ENCODE peak calls at places on chromosomes 4 and X, in six cellular contexts. U, H, A, M, C and R are unnamed samples.

GRCh38 chrX:47145408-47146120 is 543 bp downstream of the RBM10 start:
- DNase-seq in A (peak; percentile 32), M (peak; percentile 74), C (no peak), H (no peak), U (peak; percentile 45), R (no peak)

GRCh38 chr4:168488800-168489404 is 8.0 kb upstream of the PALLD start:
- DNase-seq in A (no peak), H (no peak), C (no peak), U (no peak), M (no peak), R (no peak)

GRCh38 chr4:73917081-73917501 is 47.9 kb downstream of the CXCL1 start:
- DNase-seq in M (no peak), C (no peak), A (no peak), U (no peak), H (peak; percentile 86), R (peak; percentile 94)

GRCh38 chr4:34108456-34108855 is 2135.9 kb downstream of the ARAP2 start:
- DNase-seq in U (no peak), C (no peak), M (no peak), H (no peak), A (no peak), R (no peak)

GRCh38 chrX:139739138-139739537 is 31.2 kb upstream of the MCF2 start:
- DNase-seq in H (no peak), U (no peak), C (no peak), A (no peak), M (no peak), R (peak; percentile 12)

GRCh38 chrX:56068274-56068758 is 163.8 kb upstream of the KLF8 start:
- DNase-seq in C (no peak), A (no peak), H (no peak), M (peak; percentile 82), U (peak; percentile 77), R (no peak)

GRCh38 chr4:4311193-4311592 is 21.1 kb downstream of the ZBTB49 start:
- DNase-seq in A (no peak), C (no peak), U (no peak), H (no peak), M (no peak), R (no peak)

GRCh38 chr4:152352645-152353116 is 183.2 kb downstream of the FBXW7 start:
- DNase-seq in H (peak; percentile 87), U (peak; percentile 54), M (peak; percentile 69), C (peak; percentile 32), A (no peak), R (peak; percentile 91)

GRCh38 chrX:1031521-1032430 is 180.7 kb downstream of the CRLF2 start:
- DNase-seq in C (no peak), H (no peak), A (no peak), M (peak; percentile 66), U (no peak), R (no peak)

GRCh38 chr4:75678965-75679364 is 5.8 kb upstream of the G3BP2 start:
- DNase-seq in A (no peak), H (no peak), U (no peak), M (no peak), C (no peak), R (no peak)

GRCh38 chr4:147247577-147247976 is 233.3 kb upstream of the EDNRA start:
- DNase-seq in M (no peak), H (no peak), C (no peak), A (no peak), U (no peak), R (no peak)

GRCh38 chrX:34915463-34916225 is 27.0 kb upstream of the FAM47B start:
- DNase-seq in H (no peak), U (no peak), M (no peak), C (no peak), A (no peak), R (no peak)

GRCh38 chr4:143699331-143700059 is 980 bp downstream of the FREM3 start:
- DNase-seq in C (no peak), H (no peak), M (peak; percentile 63), A (no peak), U (no peak), R (no peak)
- H3K4me3 ChIP-seq in C (peak overlapping the region; percentile 16), H (no peak overlapping the region), M (peak overlapping the region; percentile 25), A (no peak overlapping the region), U (no peak overlapping the region), R (no peak overlapping the region)

GRCh38 chr4:171846232-171846631 is 33.0 kb downstream of the GALNTL6 start:
- DNase-seq in H (no peak), U (peak; percentile 48), A (peak; percentile 47), C (no peak), M (no peak), R (peak; percentile 21)
- TF ChIP-seq CTCF in H (peak; percentile 31), U (no peak), A (peak; percentile 38), C (peak; percentile 27), M (no peak), R (peak; percentile 87)

DNA sequence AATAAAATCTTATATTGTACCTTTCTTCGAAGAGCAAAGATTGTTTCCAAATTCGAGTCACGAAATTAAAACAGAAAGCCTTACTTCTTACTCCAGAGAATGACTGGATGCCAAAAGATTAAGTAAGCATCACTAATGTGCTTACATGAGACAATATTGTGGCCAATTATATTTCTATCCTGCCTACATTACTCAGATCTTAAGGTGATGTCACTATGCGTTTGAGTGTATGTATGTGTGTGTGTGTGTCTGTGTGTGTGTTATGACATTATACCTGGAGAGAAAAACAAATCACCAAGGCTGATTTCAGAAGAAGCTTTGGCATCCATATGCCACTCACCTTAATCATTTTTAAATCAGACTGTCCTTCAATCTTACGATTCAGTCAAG is 556.3 kb downstream of the PPARGC1A start:
- DNase-seq in U (no peak), A (no peak), H (no peak), M (no peak), C (no peak), R (peak; percentile 14)
- H3K4me3 ChIP-seq in U (no peak overlapping the region), A (no peak overlapping the region), H (no peak overlapping the region), M (no peak overlapping the region), C (no peak overlapping the region), R (no peak overlapping the region)

GRCh38 chr4:61762722-61763627 is 562.8 kb downstream of the ADGRL3 start:
- DNase-seq in M (no peak), H (no peak), A (no peak), U (no peak), C (no peak), R (no peak)

GRCh38 chr4:61763682-61764081 is 563.6 kb downstream of the ADGRL3 start:
- DNase-seq in U (no peak), M (no peak), H (no peak), C (no peak), A (no peak), R (no peak)

DNA sequence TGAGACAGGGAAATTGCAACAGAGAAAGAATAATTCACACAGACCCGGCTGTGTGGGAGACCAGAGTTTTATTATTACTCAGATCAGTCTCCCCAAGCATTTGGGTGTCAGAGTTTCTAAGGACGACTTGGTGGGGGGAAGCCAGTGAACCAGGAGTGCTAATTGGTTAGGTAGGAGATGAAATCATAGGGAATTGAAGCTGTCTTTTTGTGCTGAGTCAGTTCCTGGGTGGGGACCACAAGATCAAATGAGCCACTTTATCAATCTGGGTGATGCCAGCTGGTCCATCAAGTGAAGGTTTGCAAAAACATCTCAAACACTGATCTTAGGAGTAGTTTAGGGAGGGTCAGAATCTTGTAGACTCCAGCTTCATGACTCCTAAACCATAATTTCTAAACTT is 560.7 kb downstream of the ADGRL3 start:
- DNase-seq in C (no peak), H (no peak), A (no peak), M (no peak), U (no peak), R (no peak)
- TF ChIP-seq CTCF in C (no peak), H (no peak), A (no peak), M (no peak), U (no peak), R (no peak)

GRCh38 chrX:153818571-153819397 is 11.6 kb downstream of the PDZD4 start:
- DNase-seq in U (peak; percentile 56), M (peak; percentile 82), C (no peak), A (peak; percentile 50), H (no peak), R (no peak)
- H3K4me3 ChIP-seq in U (peak overlapping the region; percentile 20), M (peak overlapping the region; percentile 49), C (peak overlapping the region; percentile 34), A (no peak overlapping the region), H (peak overlapping the region; percentile 45), R (peak overlapping the region; percentile 23)